ENCODE peak calls at places on chromosome 4, in seven cellular contexts. One of them, this sample, is unnamed. For H3K36me3, the result is how much of the 10 kb centered on the place peaks cover.

GRCh38 chr4:27791640-27792039 is 931.0 kb downstream of the STIM2 start:
- DNase-seq in transverse colon: no peak
- DNase-seq in BE2C: no peak
- DNase-seq in BJ: no peak
- DNase-seq in naive thymus-derived CD4-positive, alpha-beta T cell: no peak
- DNase-seq in tibial nerve: no peak
- DNase-seq in thyroid gland: no peak
- DNase-seq in this sample: no peak

GRCh38 chr4:184417802-184418511 is 56.4 kb downstream of the IRF2 start:
- DNase-seq in naive thymus-derived CD4-positive, alpha-beta T cell: no peak
- DNase-seq in BJ: peak
- DNase-seq in tibial nerve: no peak
- DNase-seq in thyroid gland: no peak
- DNase-seq in BE2C: no peak
- DNase-seq in transverse colon: no peak
- DNase-seq in this sample: no peak

GRCh38 chr4:77044458-77045124 is 31.2 kb downstream of the CCNI start:
- DNase-seq in tibial nerve: no peak
- DNase-seq in transverse colon: no peak
- DNase-seq in BJ: no peak
- DNase-seq in BE2C: no peak
- DNase-seq in thyroid gland: no peak
- DNase-seq in naive thymus-derived CD4-positive, alpha-beta T cell: peak
- DNase-seq in this sample: no peak

GRCh38 chr4:120658772-120659171 is 263.8 kb downstream of the PRDM5 start:
- DNase-seq in transverse colon: no peak
- DNase-seq in BE2C: no peak
- DNase-seq in BJ: no peak
- DNase-seq in thyroid gland: no peak
- DNase-seq in naive thymus-derived CD4-positive, alpha-beta T cell: no peak
- DNase-seq in tibial nerve: no peak
- DNase-seq in this sample: no peak

GRCh38 chr4:136908122-136908521 is 624.2 kb downstream of the PCDH18 start:
- DNase-seq in transverse colon: no peak
- DNase-seq in BJ: no peak
- DNase-seq in naive thymus-derived CD4-positive, alpha-beta T cell: no peak
- DNase-seq in thyroid gland: no peak
- DNase-seq in BE2C: no peak
- DNase-seq in tibial nerve: no peak
- DNase-seq in this sample: no peak

GRCh38 chr4:169132561-169133305 is 122.7 kb upstream of the CBR4 start:
- DNase-seq in BJ: no peak
- DNase-seq in naive thymus-derived CD4-positive, alpha-beta T cell: no peak
- DNase-seq in transverse colon: no peak
- DNase-seq in thyroid gland: no peak
- DNase-seq in BE2C: no peak
- DNase-seq in tibial nerve: no peak
- DNase-seq in this sample: no peak

GRCh38 chr4:138390286-138390685 is 148.1 kb upstream of the SLC7A11 start:
- DNase-seq in thyroid gland: no peak
- DNase-seq in BJ: no peak
- DNase-seq in BE2C: no peak
- DNase-seq in transverse colon: no peak
- DNase-seq in naive thymus-derived CD4-positive, alpha-beta T cell: no peak
- DNase-seq in tibial nerve: no peak
- DNase-seq in this sample: no peak

GRCh38 chr4:171644430-171645057 is 168.7 kb upstream of the GALNTL6 start:
- DNase-seq in naive thymus-derived CD4-positive, alpha-beta T cell: no peak
- DNase-seq in BE2C: no peak
- DNase-seq in transverse colon: no peak
- DNase-seq in thyroid gland: no peak
- DNase-seq in BJ: no peak
- DNase-seq in tibial nerve: no peak
- DNase-seq in this sample: no peak

GRCh38 chr4:186957952-186958555 is 234.4 kb upstream of the FAT1 start:
- DNase-seq in transverse colon: no peak
- DNase-seq in thyroid gland: no peak
- DNase-seq in BE2C: no peak
- DNase-seq in naive thymus-derived CD4-positive, alpha-beta T cell: no peak
- DNase-seq in tibial nerve: no peak
- DNase-seq in BJ: no peak
- DNase-seq in this sample: no peak

GRCh38 chr4:37889849-37890500 is 909 bp upstream of the TBC1D1 start:
- DNase-seq in naive thymus-derived CD4-positive, alpha-beta T cell: no peak
- DNase-seq in transverse colon: peak
- DNase-seq in tibial nerve: no peak
- DNase-seq in BE2C: no peak
- DNase-seq in BJ: no peak
- DNase-seq in thyroid gland: peak
- DNase-seq in this sample: no peak

GRCh38 chr4:182593864-182594263 is 323.3 kb downstream of the DCTD start:
- DNase-seq in transverse colon: no peak
- DNase-seq in tibial nerve: no peak
- DNase-seq in BJ: no peak
- DNase-seq in BE2C: no peak
- DNase-seq in thyroid gland: no peak
- DNase-seq in naive thymus-derived CD4-positive, alpha-beta T cell: no peak
- DNase-seq in this sample: no peak

GRCh38 chr4:88341227-88342192 is 37.1 kb upstream of the HERC6 start:
- DNase-seq in BE2C: no peak
- DNase-seq in tibial nerve: no peak
- DNase-seq in BJ: peak
- DNase-seq in naive thymus-derived CD4-positive, alpha-beta T cell: no peak
- DNase-seq in thyroid gland: peak
- DNase-seq in transverse colon: no peak
- DNase-seq in this sample: no peak

GRCh38 chr4:8289151-8289750 is 19.7 kb downstream of the HTRA3 start:
- DNase-seq in BE2C: peak
- DNase-seq in naive thymus-derived CD4-positive, alpha-beta T cell: no peak
- DNase-seq in transverse colon: no peak
- DNase-seq in thyroid gland: no peak
- DNase-seq in BJ: no peak
- DNase-seq in tibial nerve: no peak
- DNase-seq in this sample: no peak

GRCh38 chr4:8285143-8285975 is 15.8 kb downstream of the HTRA3 start:
- DNase-seq in transverse colon: no peak
- DNase-seq in tibial nerve: no peak
- DNase-seq in thyroid gland: no peak
- DNase-seq in BJ: no peak
- DNase-seq in naive thymus-derived CD4-positive, alpha-beta T cell: no peak
- DNase-seq in BE2C: no peak
- DNase-seq in this sample: no peak

GRCh38 chr4:8287606-8288280 is 18.2 kb downstream of the HTRA3 start:
- DNase-seq in transverse colon: no peak
- DNase-seq in BJ: no peak
- DNase-seq in tibial nerve: no peak
- DNase-seq in naive thymus-derived CD4-positive, alpha-beta T cell: no peak
- DNase-seq in thyroid gland: no peak
- DNase-seq in BE2C: no peak
- DNase-seq in this sample: no peak

GRCh38 chr4:8285976-8286718 is 16.6 kb downstream of the HTRA3 start:
- DNase-seq in tibial nerve: no peak
- DNase-seq in naive thymus-derived CD4-positive, alpha-beta T cell: no peak
- DNase-seq in BE2C: no peak
- DNase-seq in thyroid gland: no peak
- DNase-seq in transverse colon: no peak
- DNase-seq in BJ: no peak
- DNase-seq in this sample: no peak

DNA sequence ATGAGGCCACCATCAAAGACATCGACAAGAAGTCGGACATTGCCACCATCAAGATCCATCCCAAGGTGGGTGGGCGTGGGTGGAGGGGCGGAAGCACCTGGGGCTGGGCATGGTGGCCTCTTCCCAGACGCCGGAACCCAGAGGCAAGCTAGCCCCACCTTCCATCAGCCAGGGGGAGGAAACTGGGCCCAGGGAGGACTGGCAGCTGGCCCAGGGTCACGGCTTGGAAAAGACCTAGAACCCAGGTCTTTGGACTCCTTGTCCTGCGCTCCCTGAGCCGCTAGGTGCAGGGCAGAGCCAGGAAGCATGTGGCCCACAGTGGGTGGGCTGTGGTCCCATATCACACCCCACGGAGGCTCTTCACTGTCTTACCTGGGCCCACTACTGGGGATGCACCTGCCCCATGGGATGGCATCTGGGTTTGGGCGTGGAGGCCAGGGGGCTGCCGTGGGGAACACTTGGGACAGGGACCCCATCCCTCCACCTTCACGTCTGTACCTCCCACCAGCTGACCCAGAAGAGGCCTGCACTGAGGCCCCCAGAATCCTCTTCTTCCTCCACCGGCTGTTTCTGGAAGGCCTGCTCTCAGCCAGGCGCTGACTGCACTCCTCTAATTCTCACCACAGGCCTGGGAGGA is 17.3 kb downstream of the HTRA3 start:
- DNase-seq in BE2C: no peak
- DNase-seq in tibial nerve: no peak
- DNase-seq in naive thymus-derived CD4-positive, alpha-beta T cell: no peak
- DNase-seq in transverse colon: no peak
- DNase-seq in BJ: no peak
- DNase-seq in thyroid gland: no peak
- DNase-seq in this sample: no peak
- H3K36me3 ChIP-seq in BE2C: under half
- H3K36me3 ChIP-seq in tibial nerve: under half
- H3K36me3 ChIP-seq in naive thymus-derived CD4-positive, alpha-beta T cell: under half
- H3K36me3 ChIP-seq in transverse colon: under half
- H3K36me3 ChIP-seq in BJ: under half
- H3K36me3 ChIP-seq in thyroid gland: under half
- H3K36me3 ChIP-seq in this sample: under half

GRCh38 chr4:11587797-11588196 is 159.1 kb upstream of the HS3ST1 start:
- DNase-seq in thyroid gland: no peak
- DNase-seq in BJ: no peak
- DNase-seq in tibial nerve: no peak
- DNase-seq in naive thymus-derived CD4-positive, alpha-beta T cell: no peak
- DNase-seq in BE2C: no peak
- DNase-seq in transverse colon: no peak
- DNase-seq in this sample: no peak
- H3K36me3 ChIP-seq in thyroid gland: under half
- H3K36me3 ChIP-seq in BJ: under half
- H3K36me3 ChIP-seq in tibial nerve: under half
- H3K36me3 ChIP-seq in naive thymus-derived CD4-positive, alpha-beta T cell: under half
- H3K36me3 ChIP-seq in BE2C: under half
- H3K36me3 ChIP-seq in transverse colon: under half
- H3K36me3 ChIP-seq in this sample: under half

DNA sequence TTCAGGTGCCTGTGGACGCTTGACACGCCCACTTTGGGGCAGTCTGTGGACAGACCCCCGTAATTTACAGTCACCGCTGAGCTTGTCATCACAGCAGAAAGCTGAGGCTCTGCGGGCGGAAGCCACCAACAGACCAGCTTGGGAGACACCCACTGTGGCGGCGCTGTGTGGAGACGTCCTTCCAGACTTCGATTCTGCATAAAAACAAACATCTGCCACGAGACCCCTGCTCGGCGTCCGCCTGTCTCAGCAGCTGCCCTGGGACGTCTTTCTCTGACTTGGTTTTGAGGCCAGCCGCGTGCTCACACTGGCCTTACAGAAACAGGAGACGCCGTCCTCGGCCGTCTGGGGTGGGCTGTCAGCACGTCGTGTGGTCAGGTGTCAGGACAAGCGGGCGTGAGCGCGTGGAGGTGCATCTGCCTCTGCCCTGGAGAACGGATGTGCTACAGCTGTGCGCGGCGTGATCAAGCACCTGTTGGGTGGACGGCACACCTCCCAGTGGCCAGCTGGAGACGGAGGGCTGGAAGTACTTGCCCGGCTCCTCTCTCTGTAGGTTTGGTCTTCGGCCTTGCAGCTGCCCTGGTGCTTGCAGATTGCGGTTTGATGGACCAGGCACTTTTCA is 37.5 kb downstream of the PIGG start:
- DNase-seq in BJ: no peak
- DNase-seq in BE2C: no peak
- DNase-seq in thyroid gland: no peak
- DNase-seq in tibial nerve: no peak
- DNase-seq in transverse colon: no peak
- DNase-seq in naive thymus-derived CD4-positive, alpha-beta T cell: no peak
- DNase-seq in this sample: no peak
- H3K36me3 ChIP-seq in BJ: under half
- H3K36me3 ChIP-seq in BE2C: under half
- H3K36me3 ChIP-seq in thyroid gland: under half
- H3K36me3 ChIP-seq in tibial nerve: half or more
- H3K36me3 ChIP-seq in transverse colon: under half
- H3K36me3 ChIP-seq in naive thymus-derived CD4-positive, alpha-beta T cell: half or more
- H3K36me3 ChIP-seq in this sample: under half

DNA sequence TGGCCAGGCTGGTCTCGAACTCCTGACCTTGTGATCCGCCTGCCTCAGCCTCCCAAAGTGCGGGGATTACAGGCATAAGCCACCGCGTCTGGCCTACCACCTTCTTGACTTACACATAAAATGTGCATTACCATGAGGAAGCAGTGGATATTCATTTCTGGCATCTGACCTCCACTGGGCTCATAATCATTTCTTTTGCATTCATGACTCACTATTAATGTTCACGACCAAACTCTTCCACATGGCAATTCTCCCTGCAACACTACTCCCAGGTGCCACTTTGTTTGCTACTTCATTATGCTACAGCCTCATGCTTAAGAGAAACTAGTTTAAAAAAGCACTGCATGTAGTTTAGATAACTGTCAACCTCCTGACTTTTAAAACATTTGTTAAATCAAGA is 22.7 kb downstream of the RASGEF1B start:
- DNase-seq in transverse colon: no peak
- DNase-seq in thyroid gland: no peak
- DNase-seq in BE2C: no peak
- DNase-seq in naive thymus-derived CD4-positive, alpha-beta T cell: no peak
- DNase-seq in BJ: no peak
- DNase-seq in tibial nerve: no peak
- DNase-seq in this sample: no peak
- H3K36me3 ChIP-seq in transverse colon: under half
- H3K36me3 ChIP-seq in thyroid gland: under half
- H3K36me3 ChIP-seq in BE2C: under half
- H3K36me3 ChIP-seq in naive thymus-derived CD4-positive, alpha-beta T cell: half or more
- H3K36me3 ChIP-seq in BJ: under half
- H3K36me3 ChIP-seq in tibial nerve: half or more
- H3K36me3 ChIP-seq in this sample: under half

DNA sequence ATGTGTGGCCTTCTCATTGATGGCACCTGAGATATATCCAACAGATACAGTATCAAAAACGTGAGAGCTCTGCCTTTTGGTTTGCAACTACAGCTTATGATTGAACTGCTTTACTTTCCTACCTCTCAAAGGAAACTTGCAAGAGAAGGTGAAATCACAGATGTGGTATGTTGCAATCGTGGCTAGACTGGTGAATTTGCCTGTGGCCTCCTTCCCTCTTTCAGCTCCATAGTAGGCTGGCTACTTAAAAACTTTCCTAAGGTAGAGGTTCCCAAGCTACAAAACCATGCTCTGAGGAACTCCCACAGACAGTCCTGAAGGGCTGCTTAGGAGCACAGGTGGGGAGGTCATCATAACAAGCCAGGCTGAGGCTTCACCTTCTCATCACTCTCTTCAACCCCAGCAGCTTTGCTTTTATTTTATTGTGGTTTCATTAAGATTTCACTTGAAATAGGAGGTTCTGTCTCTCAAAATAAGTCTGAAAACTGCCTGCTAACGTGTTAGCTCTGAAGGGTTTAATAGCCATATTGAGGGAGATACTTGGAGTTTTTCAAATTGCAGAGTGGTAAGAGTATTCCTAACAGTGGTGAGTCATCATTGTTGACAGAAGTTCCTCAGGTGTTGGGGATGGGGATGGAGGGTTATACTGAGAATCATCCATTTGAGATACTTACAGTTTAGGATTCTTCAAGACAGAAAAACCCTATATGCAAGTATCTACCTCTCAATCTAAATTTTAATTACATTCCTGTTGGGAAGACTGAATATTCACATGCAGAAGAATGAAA is 93.5 kb upstream of the UCP1 start:
- DNase-seq in BE2C: no peak
- DNase-seq in naive thymus-derived CD4-positive, alpha-beta T cell: no peak
- DNase-seq in thyroid gland: no peak
- DNase-seq in transverse colon: no peak
- DNase-seq in tibial nerve: no peak
- DNase-seq in BJ: no peak
- DNase-seq in this sample: no peak
- H3K36me3 ChIP-seq in BE2C: under half
- H3K36me3 ChIP-seq in naive thymus-derived CD4-positive, alpha-beta T cell: under half
- H3K36me3 ChIP-seq in thyroid gland: under half
- H3K36me3 ChIP-seq in transverse colon: under half
- H3K36me3 ChIP-seq in tibial nerve: half or more
- H3K36me3 ChIP-seq in BJ: under half
- H3K36me3 ChIP-seq in this sample: under half

This sample was measured in CD8-positive, alpha-beta memory T cell.